ENCODE peak calls at places on chromosome 2, in seven cellular contexts. One of them, this sample, is unnamed.

GRCh38 chr2:112486895-112487294 is 4.9 kb downstream of the TTL start:
- DNase-seq in ELR: no peak
- DNase-seq in H4: no peak
- DNase-seq in progenitor cell of endocrine pancreas: no peak
- DNase-seq in A172: no peak
- DNase-seq in effector CD4-positive, alpha-beta T cell: no peak
- DNase-seq in CD4-positive, alpha-beta T cell: no peak
- DNase-seq in this sample: no peak

GRCh38 chr2:201320701-201321100 is 36.4 kb downstream of the FLACC1 start:
- DNase-seq in H4: no peak
- DNase-seq in effector CD4-positive, alpha-beta T cell: no peak
- DNase-seq in progenitor cell of endocrine pancreas: no peak
- DNase-seq in CD4-positive, alpha-beta T cell: no peak
- DNase-seq in ELR: no peak
- DNase-seq in A172: no peak
- DNase-seq in this sample: no peak

GRCh38 chr2:43224571-43225092 is 1.8 kb downstream of the ZFP36L2 start:
- DNase-seq in H4: no peak
- DNase-seq in progenitor cell of endocrine pancreas: no peak
- DNase-seq in CD4-positive, alpha-beta T cell: peak
- DNase-seq in A172: no peak
- DNase-seq in effector CD4-positive, alpha-beta T cell: peak
- DNase-seq in ELR: peak
- DNase-seq in this sample: peak

GRCh38 chr2:11932053-11932512 is 185.7 kb downstream of the LPIN1 start:
- DNase-seq in progenitor cell of endocrine pancreas: no peak
- DNase-seq in effector CD4-positive, alpha-beta T cell: no peak
- DNase-seq in A172: peak
- DNase-seq in ELR: no peak
- DNase-seq in H4: no peak
- DNase-seq in CD4-positive, alpha-beta T cell: no peak
- DNase-seq in this sample: no peak

GRCh38 chr2:65294701-65295100 is 67.1 kb downstream of the ACTR2 start:
- DNase-seq in ELR: no peak
- DNase-seq in H4: no peak
- DNase-seq in A172: no peak
- DNase-seq in CD4-positive, alpha-beta T cell: no peak
- DNase-seq in effector CD4-positive, alpha-beta T cell: no peak
- DNase-seq in progenitor cell of endocrine pancreas: no peak
- DNase-seq in this sample: no peak

GRCh38 chr2:98538280-98539041 is 69.9 kb downstream of the COA5 start:
- DNase-seq in effector CD4-positive, alpha-beta T cell: no peak
- DNase-seq in progenitor cell of endocrine pancreas: no peak
- DNase-seq in CD4-positive, alpha-beta T cell: no peak
- DNase-seq in ELR: no peak
- DNase-seq in H4: no peak
- DNase-seq in A172: no peak
- DNase-seq in this sample: no peak

GRCh38 chr2:163345795-163346573 is 389.8 kb downstream of the FIGN start:
- DNase-seq in CD4-positive, alpha-beta T cell: no peak
- DNase-seq in ELR: peak
- DNase-seq in progenitor cell of endocrine pancreas: no peak
- DNase-seq in H4: peak
- DNase-seq in effector CD4-positive, alpha-beta T cell: no peak
- DNase-seq in A172: peak
- DNase-seq in this sample: peak

GRCh38 chr2:16137080-16137755 is 196.9 kb downstream of the MYCN start:
- DNase-seq in progenitor cell of endocrine pancreas: no peak
- DNase-seq in effector CD4-positive, alpha-beta T cell: no peak
- DNase-seq in ELR: no peak
- DNase-seq in H4: no peak
- DNase-seq in CD4-positive, alpha-beta T cell: no peak
- DNase-seq in A172: no peak
- DNase-seq in this sample: no peak

GRCh38 chr2:19845323-19845920 is 56.4 kb downstream of the TTC32 start:
- DNase-seq in ELR: no peak
- DNase-seq in effector CD4-positive, alpha-beta T cell: no peak
- DNase-seq in progenitor cell of endocrine pancreas: no peak
- DNase-seq in A172: no peak
- DNase-seq in CD4-positive, alpha-beta T cell: no peak
- DNase-seq in H4: no peak
- DNase-seq in this sample: no peak

GRCh38 chr2:68732533-68732932 is 2.1 kb upstream of the ARHGAP25 start:
- DNase-seq in A172: no peak
- DNase-seq in progenitor cell of endocrine pancreas: no peak
- DNase-seq in CD4-positive, alpha-beta T cell: no peak
- DNase-seq in H4: no peak
- DNase-seq in ELR: no peak
- DNase-seq in effector CD4-positive, alpha-beta T cell: no peak
- DNase-seq in this sample: no peak

GRCh38 chr2:9732824-9733223 is 102.0 kb upstream of the YWHAQ start:
- DNase-seq in progenitor cell of endocrine pancreas: no peak
- DNase-seq in ELR: no peak
- DNase-seq in CD4-positive, alpha-beta T cell: no peak
- DNase-seq in effector CD4-positive, alpha-beta T cell: no peak
- DNase-seq in H4: no peak
- DNase-seq in A172: no peak
- DNase-seq in this sample: no peak

GRCh38 chr2:107712857-107713256 is 113.8 kb upstream of the RGPD4 start:
- DNase-seq in A172: no peak
- DNase-seq in CD4-positive, alpha-beta T cell: no peak
- DNase-seq in H4: peak
- DNase-seq in effector CD4-positive, alpha-beta T cell: no peak
- DNase-seq in progenitor cell of endocrine pancreas: no peak
- DNase-seq in ELR: peak
- DNase-seq in this sample: no peak

GRCh38 chr2:96792772-96793749 is 23.0 kb upstream of the CNNM3 start:
- DNase-seq in CD4-positive, alpha-beta T cell: no peak
- DNase-seq in progenitor cell of endocrine pancreas: no peak
- DNase-seq in A172: no peak
- DNase-seq in effector CD4-positive, alpha-beta T cell: no peak
- DNase-seq in ELR: no peak
- DNase-seq in H4: no peak
- DNase-seq in this sample: no peak

This sample was measured in mesendoderm.